ENCODE peak calls at places on chromosomes 6 and 20, in five cellular contexts. I, R, U, B and Y are unnamed samples.

GRCh38 chr20:35776513-35777101 is 4.8 kb downstream of the PHF20 start:
- DNase-seq in R (no peak), B (peak; percentile 80), I (no peak), U (no peak), Y (peak; percentile 81)

GRCh38 chr6:34276191-34276590 is 27.4 kb upstream of the SMIM29 start:
- DNase-seq in B (no peak), I (no peak), R (no peak), U (no peak), Y (no peak)

GRCh38 chr6:148436466-148436865 is 93.8 kb downstream of the SASH1 start:
- DNase-seq in U (no peak), B (no peak), I (no peak), R (no peak), Y (no peak)

GRCh38 chr6:67433124-67433523 is 1202.0 kb upstream of the ADGRB3 start:
- DNase-seq in U (no peak), I (no peak), B (no peak), R (peak; percentile 17), Y (no peak)

GRCh38 chr6:142013286-142013685 is 119.4 kb upstream of the GJE1 start:
- DNase-seq in I (peak; percentile 28), U (peak; percentile 15), R (no peak), B (no peak), Y (no peak)

GRCh38 chr6:157047951-157048350 is 270.8 kb downstream of the ARID1B start:
- DNase-seq in R (no peak), I (no peak), B (no peak), U (no peak), Y (no peak)

GRCh38 chr6:30544666-30545272 is 11.5 kb downstream of the GNL1 start:
- DNase-seq in I (no peak), R (peak; percentile 53), B (no peak), U (peak; percentile 53), Y (no peak)

GRCh38 chr6:47651505-47651944 is 46.9 kb upstream of the ADGRF4 start:
- DNase-seq in I (peak; percentile 72), U (no peak), B (no peak), R (no peak), Y (no peak)

GRCh38 chr6:38990475-38990874 is 58.1 kb upstream of the GLP1R start:
- DNase-seq in R (no peak), I (no peak), U (no peak), B (no peak), Y (no peak)

GRCh38 chr6:169667716-169668115 is 34.1 kb downstream of the WDR27 start:
- DNase-seq in U (no peak), B (no peak), I (no peak), R (no peak), Y (no peak)

GRCh38 chr6:103122766-103123601 is 1729.5 kb downstream of the GRIK2 start:
- DNase-seq in U (no peak), R (peak; percentile 81), I (peak; percentile 40), B (no peak), Y (no peak)

GRCh38 chr20:48186915-48187314 is 401.6 kb upstream of the SULF2 start:
- DNase-seq in U (no peak), I (no peak), B (no peak), R (no peak), Y (no peak)

GRCh38 chr6:89251170-89251569 is 34.0 kb upstream of the GABRR1 start:
- DNase-seq in I (no peak), B (no peak), U (no peak), R (no peak), Y (no peak)

GRCh38 chr20:52200870-52201269 is 9.3 kb upstream of the ZFP64 start:
- DNase-seq in R (no peak), U (no peak), B (no peak), I (no peak), Y (no peak)

GRCh38 chr6:129031051-129031599 is 148.2 kb downstream of the LAMA2 start:
- DNase-seq in I (no peak), R (no peak), U (no peak), B (no peak), Y (no peak)

GRCh38 chr6:84065718-84066290 is 32.2 kb downstream of the MRAP2 start:
- DNase-seq in R (no peak), B (no peak), I (peak; percentile 20), U (no peak), Y (no peak)

GRCh38 chr20:1827974-1828785 is 67.0 kb upstream of the SIRPA start:
- DNase-seq in R (no peak), U (peak; percentile 47), I (no peak), B (no peak), Y (peak; percentile 40)

GRCh38 chr6:157982580-157983438 is 1.1 kb downstream of the SYNJ2 start:
- DNase-seq in B (peak; percentile 44), U (peak; percentile 54), R (no peak), I (peak; percentile 66), Y (no peak)

GRCh38 chr6:157518399-157519250 is 137.6 kb downstream of the ZDHHC14 start:
- DNase-seq in R (no peak), I (no peak), B (no peak), U (peak; percentile 15), Y (no peak)

GRCh38 chr6:50410577-50410976 is 302.7 kb upstream of the TFAP2D start:
- DNase-seq in R (no peak), B (no peak), U (no peak), I (no peak), Y (no peak)

GRCh38 chr20:14481863-14482262 is 144.5 kb upstream of the FLRT3 start:
- DNase-seq in I (peak; percentile 3), U (no peak), R (no peak), B (no peak), Y (no peak)

GRCh38 chr6:34068462-34069044 is 77.3 kb downstream of the GRM4 start:
- DNase-seq in I (no peak), R (no peak), B (no peak), U (no peak), Y (no peak)

GRCh38 chr6:120938876-120939231 is 395.4 kb downstream of the TBC1D32 start:
- DNase-seq in U (no peak), R (no peak), B (no peak), I (no peak), Y (no peak)

GRCh38 chr6:34953084-34954025 is 64.3 kb downstream of the ANKS1A start:
- DNase-seq in B (no peak), I (peak; percentile 70), R (no peak), U (peak; percentile 53), Y (no peak)

GRCh38 chr20:4326194-4327065 is 311.1 kb upstream of the RNF24 start:
- DNase-seq in B (no peak), I (no peak), U (no peak), R (no peak), Y (no peak)

GRCh38 chr20:6081236-6081635 is 27.4 kb upstream of the LRRN4 start:
- DNase-seq in R (no peak), I (peak; percentile 32), U (no peak), B (no peak), Y (no peak)

GRCh38 chr20:35226126-35226774 is at the start of gene MMP24:
- DNase-seq in U (no peak), I (no peak), R (peak; percentile 49), B (no peak), Y (no peak)

GRCh38 chr20:21339499-21339898 is 36.4 kb downstream of the XRN2 start:
- DNase-seq in B (no peak), R (no peak), U (no peak), I (no peak), Y (no peak)

GRCh38 chr6:8705435-8706020 is 270.2 kb upstream of the SLC35B3 start:
- DNase-seq in U (no peak), R (no peak), B (no peak), I (no peak), Y (no peak)

GRCh38 chr6:24403501-24403824 is 727 bp downstream of the MRS2 start:
- DNase-seq in I (no peak), R (no peak), U (no peak), B (no peak), Y (no peak)

GRCh38 chr6:139881728-139882211 is 507.3 kb upstream of the CITED2 start:
- DNase-seq in R (peak; percentile 50), B (no peak), U (peak; percentile 13), I (peak; percentile 3), Y (no peak)

GRCh38 chr20:13286600-13286999 is 65.5 kb downstream of the ISM1 start:
- DNase-seq in I (no peak), B (no peak), U (no peak), R (no peak), Y (no peak)

GRCh38 chr20:57464642-57465211 is 60.2 kb downstream of the CTCFL start:
- DNase-seq in R (no peak), I (peak; percentile 43), U (peak; percentile 63), B (no peak), Y (no peak)